ENCODE peak calls at places on chromosomes 11 and 22, in ten cellular contexts. One of them, this sample, is unnamed.

GRCh38 chr11:16945671-16946469 is 68.3 kb downstream of the PLEKHA7 start:
- DNase-seq in amniotic epithelial cell: peak; percentile 70
- DNase-seq in GM03348: peak; percentile 78
- DNase-seq in NCI-H2107: no peak
- DNase-seq in NCI-H226: peak; percentile 60
- DNase-seq in NCI-H510A treated with DMSO at 0.1 percent for 48 hours: peak; percentile 41
- DNase-seq in activated CD8-positive, alpha-beta memory T cell treated with anti-CD3 and anti-CD28 coated beads for 24 hours: peak; percentile 70
- DNase-seq in NCI-H526: peak; percentile 94
- DNase-seq in neural progenitor cell: peak; percentile 59
- DNase-seq in lower leg skin: no peak
- DNase-seq in this sample: peak; percentile 69

GRCh38 chr22:43401661-43402060 is 10.2 kb upstream of the MPPED1 start:
- DNase-seq in lower leg skin: no peak
- DNase-seq in GM03348: no peak
- DNase-seq in neural progenitor cell: no peak
- DNase-seq in activated CD8-positive, alpha-beta memory T cell treated with anti-CD3 and anti-CD28 coated beads for 24 hours: no peak
- DNase-seq in NCI-H510A treated with DMSO at 0.1 percent for 48 hours: no peak
- DNase-seq in NCI-H526: no peak
- DNase-seq in NCI-H2107: no peak
- DNase-seq in amniotic epithelial cell: no peak
- DNase-seq in NCI-H226: no peak
- DNase-seq in this sample: no peak

GRCh38 chr22:46079861-46080821 is 70.2 kb upstream of the PPARA start:
- DNase-seq in lower leg skin: peak; percentile 76
- DNase-seq in NCI-H2107: no peak
- DNase-seq in NCI-H510A treated with DMSO at 0.1 percent for 48 hours: no peak
- DNase-seq in GM03348: peak; percentile 89
- DNase-seq in NCI-H526: peak; percentile 78
- DNase-seq in neural progenitor cell: no peak
- DNase-seq in amniotic epithelial cell: no peak
- DNase-seq in NCI-H226: peak; percentile 71
- DNase-seq in activated CD8-positive, alpha-beta memory T cell treated with anti-CD3 and anti-CD28 coated beads for 24 hours: no peak
- DNase-seq in this sample: no peak

GRCh38 chr11:124194696-124195418 is 11.7 kb downstream of the OR10D3 start:
- DNase-seq in NCI-H2107: no peak
- DNase-seq in NCI-H510A treated with DMSO at 0.1 percent for 48 hours: peak; percentile 34
- DNase-seq in activated CD8-positive, alpha-beta memory T cell treated with anti-CD3 and anti-CD28 coated beads for 24 hours: peak; percentile 65
- DNase-seq in NCI-H226: no peak
- DNase-seq in GM03348: peak; percentile 58
- DNase-seq in amniotic epithelial cell: peak; percentile 55
- DNase-seq in lower leg skin: peak; percentile 56
- DNase-seq in NCI-H526: peak; percentile 93
- DNase-seq in neural progenitor cell: peak; percentile 72
- DNase-seq in this sample: peak; percentile 80

GRCh38 chr22:20211997-20212753 is 55.9 kb downstream of the RTN4R start:
- DNase-seq in amniotic epithelial cell: no peak
- DNase-seq in lower leg skin: no peak
- DNase-seq in NCI-H526: peak; percentile 30
- DNase-seq in neural progenitor cell: no peak
- DNase-seq in GM03348: no peak
- DNase-seq in NCI-H226: no peak
- DNase-seq in NCI-H510A treated with DMSO at 0.1 percent for 48 hours: peak; percentile 58
- DNase-seq in NCI-H2107: peak; percentile 49
- DNase-seq in activated CD8-positive, alpha-beta memory T cell treated with anti-CD3 and anti-CD28 coated beads for 24 hours: no peak
- DNase-seq in this sample: no peak

GRCh38 chr22:50199836-50200332 is 927 bp upstream of the SELENOO start:
- DNase-seq in NCI-H510A treated with DMSO at 0.1 percent for 48 hours: no peak
- DNase-seq in amniotic epithelial cell: no peak
- DNase-seq in activated CD8-positive, alpha-beta memory T cell treated with anti-CD3 and anti-CD28 coated beads for 24 hours: peak; percentile 68
- DNase-seq in NCI-H526: peak; percentile 36
- DNase-seq in neural progenitor cell: peak; percentile 61
- DNase-seq in NCI-H2107: no peak
- DNase-seq in GM03348: no peak
- DNase-seq in lower leg skin: no peak
- DNase-seq in NCI-H226: no peak
- DNase-seq in this sample: peak; percentile 81

GRCh38 chr11:8219257-8220021 is 44.2 kb downstream of the LMO1 start:
- DNase-seq in GM03348: peak; percentile 68
- DNase-seq in amniotic epithelial cell: peak; percentile 54
- DNase-seq in activated CD8-positive, alpha-beta memory T cell treated with anti-CD3 and anti-CD28 coated beads for 24 hours: no peak
- DNase-seq in NCI-H510A treated with DMSO at 0.1 percent for 48 hours: peak; percentile 2
- DNase-seq in NCI-H2107: no peak
- DNase-seq in NCI-H226: peak; percentile 58
- DNase-seq in neural progenitor cell: peak; percentile 72
- DNase-seq in NCI-H526: peak; percentile 79
- DNase-seq in lower leg skin: no peak
- DNase-seq in this sample: peak; percentile 85

GRCh38 chr11:69585385-69585784 is 55.6 kb upstream of the CCND1 start:
- DNase-seq in amniotic epithelial cell: no peak
- DNase-seq in activated CD8-positive, alpha-beta memory T cell treated with anti-CD3 and anti-CD28 coated beads for 24 hours: no peak
- DNase-seq in NCI-H510A treated with DMSO at 0.1 percent for 48 hours: no peak
- DNase-seq in neural progenitor cell: no peak
- DNase-seq in NCI-H226: no peak
- DNase-seq in lower leg skin: no peak
- DNase-seq in GM03348: no peak
- DNase-seq in NCI-H2107: no peak
- DNase-seq in NCI-H526: no peak
- DNase-seq in this sample: no peak

GRCh38 chr22:45469573-45470383 is 32.9 kb upstream of the FBLN1 start:
- DNase-seq in NCI-H526: peak; percentile 19
- DNase-seq in NCI-H226: no peak
- DNase-seq in NCI-H510A treated with DMSO at 0.1 percent for 48 hours: no peak
- DNase-seq in neural progenitor cell: no peak
- DNase-seq in activated CD8-positive, alpha-beta memory T cell treated with anti-CD3 and anti-CD28 coated beads for 24 hours: no peak
- DNase-seq in NCI-H2107: no peak
- DNase-seq in lower leg skin: no peak
- DNase-seq in amniotic epithelial cell: no peak
- DNase-seq in GM03348: peak; percentile 52
- DNase-seq in this sample: no peak

GRCh38 chr11:29527391-29527936 is 489.4 kb downstream of the KCNA4 start:
- DNase-seq in neural progenitor cell: peak; percentile 7
- DNase-seq in amniotic epithelial cell: peak; percentile 99
- DNase-seq in lower leg skin: no peak
- DNase-seq in GM03348: peak; percentile 5
- DNase-seq in NCI-H510A treated with DMSO at 0.1 percent for 48 hours: no peak
- DNase-seq in NCI-H526: no peak
- DNase-seq in NCI-H226: peak; percentile 56
- DNase-seq in activated CD8-positive, alpha-beta memory T cell treated with anti-CD3 and anti-CD28 coated beads for 24 hours: no peak
- DNase-seq in NCI-H2107: no peak
- DNase-seq in this sample: peak; percentile 19

GRCh38 chr22:31556627-31557203 is 60.4 kb downstream of the SFI1 start:
- DNase-seq in neural progenitor cell: peak; percentile 43
- DNase-seq in NCI-H526: peak; percentile 54
- DNase-seq in NCI-H2107: peak; percentile 7
- DNase-seq in amniotic epithelial cell: peak; percentile 53
- DNase-seq in GM03348: peak; percentile 74
- DNase-seq in lower leg skin: no peak
- DNase-seq in activated CD8-positive, alpha-beta memory T cell treated with anti-CD3 and anti-CD28 coated beads for 24 hours: no peak
- DNase-seq in NCI-H510A treated with DMSO at 0.1 percent for 48 hours: peak; percentile 2
- DNase-seq in NCI-H226: no peak
- DNase-seq in this sample: peak; percentile 60

GRCh38 chr22:47154621-47155081 is 392.2 kb downstream of the TBC1D22A start:
- DNase-seq in neural progenitor cell: no peak
- DNase-seq in NCI-H526: no peak
- DNase-seq in lower leg skin: no peak
- DNase-seq in activated CD8-positive, alpha-beta memory T cell treated with anti-CD3 and anti-CD28 coated beads for 24 hours: no peak
- DNase-seq in NCI-H2107: no peak
- DNase-seq in amniotic epithelial cell: no peak
- DNase-seq in GM03348: peak; percentile 77
- DNase-seq in NCI-H510A treated with DMSO at 0.1 percent for 48 hours: no peak
- DNase-seq in NCI-H226: peak; percentile 81
- DNase-seq in this sample: no peak

GRCh38 chr11:214083-214482 is 6.6 kb downstream of the RIC8A start:
- DNase-seq in amniotic epithelial cell: no peak
- DNase-seq in NCI-H226: no peak
- DNase-seq in neural progenitor cell: no peak
- DNase-seq in NCI-H526: no peak
- DNase-seq in lower leg skin: no peak
- DNase-seq in activated CD8-positive, alpha-beta memory T cell treated with anti-CD3 and anti-CD28 coated beads for 24 hours: no peak
- DNase-seq in NCI-H2107: no peak
- DNase-seq in GM03348: no peak
- DNase-seq in NCI-H510A treated with DMSO at 0.1 percent for 48 hours: no peak
- DNase-seq in this sample: no peak

GRCh38 chr22:35467788-35468187 is 67.8 kb downstream of the MCM5 start:
- DNase-seq in lower leg skin: peak; percentile 62
- DNase-seq in NCI-H2107: no peak
- DNase-seq in amniotic epithelial cell: peak; percentile 69
- DNase-seq in NCI-H510A treated with DMSO at 0.1 percent for 48 hours: peak; percentile 47
- DNase-seq in neural progenitor cell: peak; percentile 72
- DNase-seq in NCI-H526: no peak
- DNase-seq in activated CD8-positive, alpha-beta memory T cell treated with anti-CD3 and anti-CD28 coated beads for 24 hours: no peak
- DNase-seq in GM03348: peak; percentile 64
- DNase-seq in NCI-H226: no peak
- DNase-seq in this sample: peak; percentile 36

GRCh38 chr22:42811510-42811909 is 45.6 kb downstream of the ARFGAP3 start:
- DNase-seq in neural progenitor cell: no peak
- DNase-seq in amniotic epithelial cell: no peak
- DNase-seq in NCI-H226: no peak
- DNase-seq in GM03348: no peak
- DNase-seq in NCI-H2107: peak; percentile 37
- DNase-seq in lower leg skin: no peak
- DNase-seq in NCI-H526: peak; percentile 92
- DNase-seq in NCI-H510A treated with DMSO at 0.1 percent for 48 hours: no peak
- DNase-seq in activated CD8-positive, alpha-beta memory T cell treated with anti-CD3 and anti-CD28 coated beads for 24 hours: no peak
- DNase-seq in this sample: no peak

GRCh38 chr11:33089776-33090175 is 50.4 kb downstream of the TCP11L1 start:
- DNase-seq in neural progenitor cell: no peak
- DNase-seq in NCI-H2107: no peak
- DNase-seq in NCI-H526: no peak
- DNase-seq in amniotic epithelial cell: peak; percentile 81
- DNase-seq in lower leg skin: no peak
- DNase-seq in GM03348: no peak
- DNase-seq in NCI-H510A treated with DMSO at 0.1 percent for 48 hours: no peak
- DNase-seq in NCI-H226: peak; percentile 3
- DNase-seq in activated CD8-positive, alpha-beta memory T cell treated with anti-CD3 and anti-CD28 coated beads for 24 hours: no peak
- DNase-seq in this sample: no peak

GRCh38 chr22:43066844-43067385 is 22.3 kb downstream of the TTLL1 start:
- DNase-seq in activated CD8-positive, alpha-beta memory T cell treated with anti-CD3 and anti-CD28 coated beads for 24 hours: no peak
- DNase-seq in amniotic epithelial cell: peak; percentile 72
- DNase-seq in GM03348: no peak
- DNase-seq in lower leg skin: no peak
- DNase-seq in NCI-H510A treated with DMSO at 0.1 percent for 48 hours: no peak
- DNase-seq in NCI-H526: no peak
- DNase-seq in neural progenitor cell: no peak
- DNase-seq in NCI-H226: peak; percentile 5
- DNase-seq in NCI-H2107: no peak
- DNase-seq in this sample: no peak

GRCh38 chr11:44785856-44786606 is 59.3 kb downstream of the TSPAN18 start:
- DNase-seq in lower leg skin: no peak
- DNase-seq in amniotic epithelial cell: no peak
- DNase-seq in neural progenitor cell: peak; percentile 41
- DNase-seq in NCI-H526: peak; percentile 34
- DNase-seq in NCI-H226: no peak
- DNase-seq in NCI-H2107: no peak
- DNase-seq in activated CD8-positive, alpha-beta memory T cell treated with anti-CD3 and anti-CD28 coated beads for 24 hours: no peak
- DNase-seq in NCI-H510A treated with DMSO at 0.1 percent for 48 hours: no peak
- DNase-seq in GM03348: no peak
- DNase-seq in this sample: peak; percentile 58

GRCh38 chr22:26681395-26681821 is 24.0 kb downstream of the MIAT start:
- DNase-seq in lower leg skin: no peak
- DNase-seq in NCI-H526: no peak
- DNase-seq in NCI-H2107: no peak
- DNase-seq in activated CD8-positive, alpha-beta memory T cell treated with anti-CD3 and anti-CD28 coated beads for 24 hours: no peak
- DNase-seq in NCI-H226: peak; percentile 76
- DNase-seq in amniotic epithelial cell: peak; percentile 97
- DNase-seq in neural progenitor cell: peak; percentile 83
- DNase-seq in NCI-H510A treated with DMSO at 0.1 percent for 48 hours: no peak
- DNase-seq in GM03348: peak; percentile 82
- DNase-seq in this sample: peak; percentile 90

GRCh38 chr11:33266418-33267215 is 9.4 kb downstream of the HIPK3 start:
- DNase-seq in activated CD8-positive, alpha-beta memory T cell treated with anti-CD3 and anti-CD28 coated beads for 24 hours: no peak
- DNase-seq in NCI-H526: no peak
- DNase-seq in NCI-H2107: no peak
- DNase-seq in lower leg skin: no peak
- DNase-seq in GM03348: no peak
- DNase-seq in neural progenitor cell: no peak
- DNase-seq in amniotic epithelial cell: peak; percentile 94
- DNase-seq in NCI-H510A treated with DMSO at 0.1 percent for 48 hours: no peak
- DNase-seq in NCI-H226: peak; percentile 89
- DNase-seq in this sample: peak; percentile 37

GRCh38 chr22:17077255-17077654 is 7.5 kb upstream of the IL17RA start:
- DNase-seq in NCI-H526: no peak
- DNase-seq in NCI-H2107: no peak
- DNase-seq in lower leg skin: no peak
- DNase-seq in neural progenitor cell: no peak
- DNase-seq in NCI-H226: peak; percentile 71
- DNase-seq in NCI-H510A treated with DMSO at 0.1 percent for 48 hours: no peak
- DNase-seq in activated CD8-positive, alpha-beta memory T cell treated with anti-CD3 and anti-CD28 coated beads for 24 hours: no peak
- DNase-seq in GM03348: peak; percentile 68
- DNase-seq in amniotic epithelial cell: peak; percentile 83
- DNase-seq in this sample: no peak

GRCh38 chr11:69718147-69718546 is 14.3 kb upstream of the FGF19 start:
- DNase-seq in amniotic epithelial cell: peak; percentile 19
- DNase-seq in NCI-H510A treated with DMSO at 0.1 percent for 48 hours: no peak
- DNase-seq in NCI-H526: peak; percentile 85
- DNase-seq in lower leg skin: no peak
- DNase-seq in neural progenitor cell: peak; percentile 94
- DNase-seq in GM03348: peak; percentile 56
- DNase-seq in NCI-H226: no peak
- DNase-seq in NCI-H2107: peak; percentile 85
- DNase-seq in activated CD8-positive, alpha-beta memory T cell treated with anti-CD3 and anti-CD28 coated beads for 24 hours: no peak
- DNase-seq in this sample: peak; percentile 91

GRCh38 chr11:64086263-64086938 is 50.7 kb downstream of the FLRT1 start:
- DNase-seq in NCI-H2107: peak; percentile 26
- DNase-seq in NCI-H226: no peak
- DNase-seq in neural progenitor cell: no peak
- DNase-seq in GM03348: peak; percentile 57
- DNase-seq in activated CD8-positive, alpha-beta memory T cell treated with anti-CD3 and anti-CD28 coated beads for 24 hours: no peak
- DNase-seq in NCI-H526: peak; percentile 58
- DNase-seq in NCI-H510A treated with DMSO at 0.1 percent for 48 hours: no peak
- DNase-seq in lower leg skin: peak; percentile 41
- DNase-seq in amniotic epithelial cell: no peak
- DNase-seq in this sample: no peak

GRCh38 chr22:41966607-41967240 is 2.5 kb upstream of the SEPTIN3 start:
- DNase-seq in lower leg skin: peak; percentile 32
- DNase-seq in NCI-H2107: no peak
- DNase-seq in NCI-H510A treated with DMSO at 0.1 percent for 48 hours: peak; percentile 37
- DNase-seq in activated CD8-positive, alpha-beta memory T cell treated with anti-CD3 and anti-CD28 coated beads for 24 hours: no peak
- DNase-seq in amniotic epithelial cell: peak; percentile 94
- DNase-seq in NCI-H526: peak; percentile 60
- DNase-seq in neural progenitor cell: peak; percentile 58
- DNase-seq in NCI-H226: peak; percentile 47
- DNase-seq in GM03348: peak; percentile 88
- DNase-seq in this sample: peak; percentile 83

GRCh38 chr22:33909075-33909458 is 11.2 kb downstream of the LARGE1 start:
- DNase-seq in lower leg skin: no peak
- DNase-seq in GM03348: peak; percentile 82
- DNase-seq in NCI-H526: no peak
- DNase-seq in activated CD8-positive, alpha-beta memory T cell treated with anti-CD3 and anti-CD28 coated beads for 24 hours: no peak
- DNase-seq in neural progenitor cell: no peak
- DNase-seq in NCI-H226: peak; percentile 23
- DNase-seq in NCI-H2107: no peak
- DNase-seq in NCI-H510A treated with DMSO at 0.1 percent for 48 hours: no peak
- DNase-seq in amniotic epithelial cell: no peak
- DNase-seq in this sample: no peak

GRCh38 chr11:96426356-96427103 is 36.7 kb downstream of the JRKL start:
- DNase-seq in neural progenitor cell: peak; percentile 63
- DNase-seq in NCI-H510A treated with DMSO at 0.1 percent for 48 hours: peak; percentile 63
- DNase-seq in amniotic epithelial cell: peak; percentile 38
- DNase-seq in NCI-H2107: peak; percentile 6
- DNase-seq in lower leg skin: no peak
- DNase-seq in NCI-H226: no peak
- DNase-seq in activated CD8-positive, alpha-beta memory T cell treated with anti-CD3 and anti-CD28 coated beads for 24 hours: no peak
- DNase-seq in GM03348: peak; percentile 65
- DNase-seq in NCI-H526: peak; percentile 74
- DNase-seq in this sample: peak; percentile 71